ENCODE peak calls at places on chromosomes 4 and X, in nine cellular contexts. One of them, this sample, is unnamed.

GRCh38 chrX:123140454-123140853 is 43.6 kb upstream of the GRIA3 start:
- DNase-seq in GM13976: no peak
- DNase-seq in tibial nerve: no peak
- DNase-seq in upper lobe of right lung: no peak
- DNase-seq in GM12865: no peak
- DNase-seq in sigmoid colon: no peak
- DNase-seq in Caco-2: no peak
- DNase-seq in colonic mucosa: no peak
- DNase-seq in brain microvascular endothelial cell: no peak
- DNase-seq in this sample: no peak

GRCh38 chrX:50903387-50904027 is 7.0 kb upstream of the BMP15 start:
- DNase-seq in upper lobe of right lung: no peak
- DNase-seq in GM12865: peak
- DNase-seq in Caco-2: peak
- DNase-seq in sigmoid colon: no peak
- DNase-seq in GM13976: peak
- DNase-seq in colonic mucosa: peak
- DNase-seq in tibial nerve: no peak
- DNase-seq in brain microvascular endothelial cell: peak
- DNase-seq in this sample: peak

GRCh38 chrX:57900961-57901360 is 9.3 kb downstream of the ZXDA start:
- DNase-seq in sigmoid colon: no peak
- DNase-seq in Caco-2: no peak
- DNase-seq in colonic mucosa: no peak
- DNase-seq in tibial nerve: no peak
- DNase-seq in GM12865: no peak
- DNase-seq in brain microvascular endothelial cell: peak
- DNase-seq in upper lobe of right lung: no peak
- DNase-seq in GM13976: no peak
- DNase-seq in this sample: no peak

GRCh38 chrX:113124693-113125092 is 284.1 kb upstream of the AMOT start:
- DNase-seq in upper lobe of right lung: no peak
- DNase-seq in brain microvascular endothelial cell: no peak
- DNase-seq in Caco-2: no peak
- DNase-seq in colonic mucosa: no peak
- DNase-seq in tibial nerve: no peak
- DNase-seq in GM13976: no peak
- DNase-seq in sigmoid colon: no peak
- DNase-seq in GM12865: no peak
- DNase-seq in this sample: no peak

GRCh38 chrX:20609916-20610415 is 343.3 kb upstream of the RPS6KA3 start:
- DNase-seq in sigmoid colon: no peak
- DNase-seq in upper lobe of right lung: no peak
- DNase-seq in GM12865: no peak
- DNase-seq in Caco-2: no peak
- DNase-seq in tibial nerve: no peak
- DNase-seq in colonic mucosa: no peak
- DNase-seq in brain microvascular endothelial cell: no peak
- DNase-seq in GM13976: no peak
- DNase-seq in this sample: no peak

GRCh38 chr4:1855334-1856070 is 454 bp downstream of the LETM1 start:
- DNase-seq in colonic mucosa: peak
- DNase-seq in tibial nerve: no peak
- DNase-seq in GM12865: peak
- DNase-seq in Caco-2: no peak
- DNase-seq in upper lobe of right lung: peak
- DNase-seq in brain microvascular endothelial cell: no peak
- DNase-seq in GM13976: peak
- DNase-seq in sigmoid colon: peak
- DNase-seq in this sample: no peak

GRCh38 chrX:72245461-72246089 is 6.7 kb upstream of the ERCC6L start:
- DNase-seq in GM12865: peak
- DNase-seq in tibial nerve: no peak
- DNase-seq in brain microvascular endothelial cell: peak
- DNase-seq in sigmoid colon: no peak
- DNase-seq in upper lobe of right lung: no peak
- DNase-seq in colonic mucosa: peak
- DNase-seq in GM13976: peak
- DNase-seq in Caco-2: peak
- DNase-seq in this sample: peak

GRCh38 chr4:169293343-169294176 is 22.8 kb upstream of the SH3RF1 start:
- DNase-seq in Caco-2: no peak
- DNase-seq in GM13976: peak
- DNase-seq in GM12865: peak
- DNase-seq in brain microvascular endothelial cell: no peak
- DNase-seq in upper lobe of right lung: no peak
- DNase-seq in sigmoid colon: no peak
- DNase-seq in colonic mucosa: no peak
- DNase-seq in tibial nerve: no peak
- DNase-seq in this sample: no peak

GRCh38 chrX:84865113-84865512 is 138.6 kb upstream of the APOOL start:
- DNase-seq in upper lobe of right lung: no peak
- DNase-seq in sigmoid colon: no peak
- DNase-seq in tibial nerve: no peak
- DNase-seq in colonic mucosa: peak
- DNase-seq in GM13976: no peak
- DNase-seq in brain microvascular endothelial cell: peak
- DNase-seq in Caco-2: no peak
- DNase-seq in GM12865: no peak
- DNase-seq in this sample: peak

GRCh38 chr4:97411352-97411751 is 731.9 kb downstream of the STPG2 start:
- DNase-seq in Caco-2: no peak
- DNase-seq in GM13976: no peak
- DNase-seq in brain microvascular endothelial cell: no peak
- DNase-seq in GM12865: no peak
- DNase-seq in upper lobe of right lung: no peak
- DNase-seq in colonic mucosa: no peak
- DNase-seq in sigmoid colon: no peak
- DNase-seq in tibial nerve: no peak
- DNase-seq in this sample: no peak

GRCh38 chr4:28228575-28228974 is 1367.9 kb downstream of the STIM2 start:
- DNase-seq in colonic mucosa: no peak
- DNase-seq in GM13976: no peak
- DNase-seq in upper lobe of right lung: no peak
- DNase-seq in brain microvascular endothelial cell: no peak
- DNase-seq in sigmoid colon: no peak
- DNase-seq in Caco-2: no peak
- DNase-seq in tibial nerve: no peak
- DNase-seq in GM12865: no peak
- DNase-seq in this sample: no peak

GRCh38 chr4:7797330-7797729 is 142.3 kb downstream of the AFAP1 start:
- DNase-seq in GM12865: no peak
- DNase-seq in colonic mucosa: no peak
- DNase-seq in brain microvascular endothelial cell: no peak
- DNase-seq in upper lobe of right lung: no peak
- DNase-seq in sigmoid colon: no peak
- DNase-seq in GM13976: no peak
- DNase-seq in tibial nerve: no peak
- DNase-seq in Caco-2: no peak
- DNase-seq in this sample: no peak

GRCh38 chrX:47171996-47172395 is 21.6 kb upstream of the UBA1 start:
- DNase-seq in colonic mucosa: no peak
- DNase-seq in upper lobe of right lung: peak
- DNase-seq in sigmoid colon: no peak
- DNase-seq in brain microvascular endothelial cell: no peak
- DNase-seq in Caco-2: no peak
- DNase-seq in GM12865: no peak
- DNase-seq in tibial nerve: no peak
- DNase-seq in GM13976: no peak
- DNase-seq in this sample: no peak

GRCh38 chr4:16043820-16044554 is 39.8 kb downstream of the PROM1 start:
- DNase-seq in GM13976: no peak
- DNase-seq in brain microvascular endothelial cell: no peak
- DNase-seq in upper lobe of right lung: no peak
- DNase-seq in GM12865: no peak
- DNase-seq in Caco-2: no peak
- DNase-seq in sigmoid colon: peak
- DNase-seq in colonic mucosa: no peak
- DNase-seq in tibial nerve: no peak
- DNase-seq in this sample: no peak

GRCh38 chr4:108181704-108182103 is 13.0 kb upstream of the LEF1 start:
- DNase-seq in GM13976: no peak
- DNase-seq in Caco-2: no peak
- DNase-seq in sigmoid colon: no peak
- DNase-seq in GM12865: peak
- DNase-seq in upper lobe of right lung: no peak
- DNase-seq in brain microvascular endothelial cell: no peak
- DNase-seq in colonic mucosa: no peak
- DNase-seq in tibial nerve: no peak
- DNase-seq in this sample: no peak
- TF ChIP-seq CTCF in GM13976: peak
- TF ChIP-seq CTCF in Caco-2: peak
- TF ChIP-seq CTCF in sigmoid colon: no peak
- TF ChIP-seq CTCF in GM12865: peak
- TF ChIP-seq CTCF in upper lobe of right lung: no peak
- TF ChIP-seq CTCF in brain microvascular endothelial cell: peak
- TF ChIP-seq CTCF in colonic mucosa: no peak
- TF ChIP-seq CTCF in tibial nerve: no peak
- TF ChIP-seq CTCF in this sample: no peak

GRCh38 chr4:143617994-143618679 is 82.3 kb downstream of the FREM3 start:
- DNase-seq in tibial nerve: no peak
- DNase-seq in sigmoid colon: no peak
- DNase-seq in GM12865: peak
- DNase-seq in upper lobe of right lung: no peak
- DNase-seq in Caco-2: no peak
- DNase-seq in brain microvascular endothelial cell: no peak
- DNase-seq in GM13976: no peak
- DNase-seq in colonic mucosa: no peak
- DNase-seq in this sample: no peak

GRCh38 chr4:143616771-143617170 is 83.7 kb downstream of the FREM3 start:
- DNase-seq in Caco-2: no peak
- DNase-seq in colonic mucosa: no peak
- DNase-seq in upper lobe of right lung: no peak
- DNase-seq in tibial nerve: no peak
- DNase-seq in GM12865: peak
- DNase-seq in brain microvascular endothelial cell: peak
- DNase-seq in GM13976: peak
- DNase-seq in sigmoid colon: no peak
- DNase-seq in this sample: peak

DNA sequence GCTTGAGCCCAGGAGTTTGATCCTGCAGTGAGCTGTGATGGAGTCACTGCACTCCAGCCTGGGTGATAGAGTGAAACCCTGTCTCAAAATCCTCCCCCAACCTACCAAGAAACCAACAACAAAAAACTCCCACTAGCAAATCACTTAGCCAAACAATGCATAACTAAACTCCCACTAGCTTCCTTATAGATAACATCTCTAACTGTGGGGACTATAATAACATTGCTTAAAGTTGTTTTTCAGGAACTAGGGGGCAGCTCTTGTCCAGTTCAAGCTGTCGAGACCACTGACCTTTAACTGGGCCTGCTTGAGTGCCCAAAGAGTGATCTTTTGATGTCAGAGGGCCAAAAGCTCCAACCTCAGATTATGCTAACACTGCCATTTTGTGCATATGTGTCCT is 81.7 kb downstream of the FREM3 start:
- DNase-seq in colonic mucosa: no peak
- DNase-seq in tibial nerve: no peak
- DNase-seq in Caco-2: no peak
- DNase-seq in GM12865: no peak
- DNase-seq in sigmoid colon: no peak
- DNase-seq in upper lobe of right lung: no peak
- DNase-seq in GM13976: no peak
- DNase-seq in brain microvascular endothelial cell: no peak
- DNase-seq in this sample: no peak
- TF ChIP-seq CTCF in colonic mucosa: no peak
- TF ChIP-seq CTCF in tibial nerve: no peak
- TF ChIP-seq CTCF in Caco-2: no peak
- TF ChIP-seq CTCF in GM12865: no peak
- TF ChIP-seq CTCF in sigmoid colon: no peak
- TF ChIP-seq CTCF in upper lobe of right lung: no peak
- TF ChIP-seq CTCF in GM13976: no peak
- TF ChIP-seq CTCF in brain microvascular endothelial cell: no peak
- TF ChIP-seq CTCF in this sample: no peak

GRCh38 chr4:135418353-135418752 is 1216.8 kb upstream of the PABPC4L start:
- DNase-seq in colonic mucosa: no peak
- DNase-seq in tibial nerve: no peak
- DNase-seq in Caco-2: no peak
- DNase-seq in brain microvascular endothelial cell: peak
- DNase-seq in upper lobe of right lung: no peak
- DNase-seq in GM13976: peak
- DNase-seq in GM12865: peak
- DNase-seq in sigmoid colon: no peak
- DNase-seq in this sample: no peak
- TF ChIP-seq CTCF in colonic mucosa: no peak
- TF ChIP-seq CTCF in tibial nerve: no peak
- TF ChIP-seq CTCF in Caco-2: peak
- TF ChIP-seq CTCF in brain microvascular endothelial cell: peak
- TF ChIP-seq CTCF in upper lobe of right lung: no peak
- TF ChIP-seq CTCF in GM13976: no peak
- TF ChIP-seq CTCF in GM12865: peak
- TF ChIP-seq CTCF in sigmoid colon: no peak
- TF ChIP-seq CTCF in this sample: peak

GRCh38 chr4:121674191-121674590 is 22.6 kb downstream of the ANXA5 start:
- DNase-seq in brain microvascular endothelial cell: no peak
- DNase-seq in Caco-2: no peak
- DNase-seq in tibial nerve: no peak
- DNase-seq in GM12865: no peak
- DNase-seq in colonic mucosa: no peak
- DNase-seq in upper lobe of right lung: no peak
- DNase-seq in sigmoid colon: no peak
- DNase-seq in GM13976: no peak
- DNase-seq in this sample: no peak

GRCh38 chr4:121676388-121677075 is 20.2 kb downstream of the ANXA5 start:
- DNase-seq in brain microvascular endothelial cell: no peak
- DNase-seq in GM12865: no peak
- DNase-seq in sigmoid colon: no peak
- DNase-seq in upper lobe of right lung: no peak
- DNase-seq in GM13976: no peak
- DNase-seq in Caco-2: peak
- DNase-seq in colonic mucosa: no peak
- DNase-seq in tibial nerve: no peak
- DNase-seq in this sample: no peak

GRCh38 chr4:121674696-121675095 is 22.1 kb downstream of the ANXA5 start:
- DNase-seq in tibial nerve: no peak
- DNase-seq in GM13976: no peak
- DNase-seq in upper lobe of right lung: no peak
- DNase-seq in GM12865: no peak
- DNase-seq in brain microvascular endothelial cell: no peak
- DNase-seq in colonic mucosa: no peak
- DNase-seq in Caco-2: no peak
- DNase-seq in sigmoid colon: no peak
- DNase-seq in this sample: no peak

GRCh38 chr4:121677524-121677923 is 19.3 kb downstream of the ANXA5 start:
- DNase-seq in brain microvascular endothelial cell: no peak
- DNase-seq in tibial nerve: no peak
- DNase-seq in colonic mucosa: no peak
- DNase-seq in sigmoid colon: no peak
- DNase-seq in GM12865: no peak
- DNase-seq in Caco-2: no peak
- DNase-seq in GM13976: no peak
- DNase-seq in upper lobe of right lung: no peak
- DNase-seq in this sample: no peak

DNA sequence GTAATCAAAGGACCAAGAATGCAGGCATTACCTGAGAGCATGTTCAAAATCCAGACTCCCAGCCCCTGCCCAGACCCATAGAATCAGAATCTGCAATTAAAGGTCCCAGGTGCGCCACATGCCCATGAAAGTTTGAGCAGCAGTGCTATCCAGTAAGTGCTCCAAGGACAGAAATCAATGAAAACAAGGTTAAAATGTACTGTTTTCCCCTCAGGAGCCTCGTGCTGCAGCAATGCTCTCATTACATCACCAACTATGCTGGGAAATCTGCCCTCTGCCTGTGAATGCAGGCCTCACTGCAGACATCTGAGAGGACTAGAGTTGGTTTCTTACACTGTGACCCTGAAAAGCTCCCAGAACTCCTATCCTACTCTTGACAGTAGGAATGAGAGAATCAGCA is 21.1 kb downstream of the ANXA5 start:
- DNase-seq in GM13976: no peak
- DNase-seq in Caco-2: no peak
- DNase-seq in tibial nerve: no peak
- DNase-seq in sigmoid colon: no peak
- DNase-seq in brain microvascular endothelial cell: peak
- DNase-seq in colonic mucosa: no peak
- DNase-seq in GM12865: no peak
- DNase-seq in upper lobe of right lung: no peak
- DNase-seq in this sample: no peak
- TF ChIP-seq CTCF in GM13976: no peak
- TF ChIP-seq CTCF in Caco-2: peak
- TF ChIP-seq CTCF in tibial nerve: no peak
- TF ChIP-seq CTCF in sigmoid colon: no peak
- TF ChIP-seq CTCF in brain microvascular endothelial cell: peak
- TF ChIP-seq CTCF in colonic mucosa: no peak
- TF ChIP-seq CTCF in GM12865: no peak
- TF ChIP-seq CTCF in upper lobe of right lung: no peak
- TF ChIP-seq CTCF in this sample: no peak